ENCODE peak calls at places on chromosomes 6 and 20, in ten cellular contexts. One of them, this sample, is unnamed.

GRCh38 chr6:71310261-71310660 is 21.6 kb downstream of the OGFRL1 start:
- DNase-seq in stomach: no peak
- DNase-seq in suprapubic skin: no peak
- DNase-seq in cardiac muscle cell: no peak
- DNase-seq in ovary: no peak
- DNase-seq in H9: no peak
- DNase-seq in A549: no peak
- DNase-seq in pancreas: no peak
- DNase-seq in psoas muscle: no peak
- DNase-seq in IMR-90: no peak
- DNase-seq in this sample: no peak

GRCh38 chr6:125041740-125042459 is 79.7 kb downstream of the RNF217 start:
- DNase-seq in stomach: no peak
- DNase-seq in suprapubic skin: no peak
- DNase-seq in cardiac muscle cell: peak; percentile 54
- DNase-seq in ovary: no peak
- DNase-seq in H9: no peak
- DNase-seq in A549: no peak
- DNase-seq in pancreas: no peak
- DNase-seq in psoas muscle: no peak
- DNase-seq in IMR-90: peak; percentile 83
- DNase-seq in this sample: peak; percentile 74

GRCh38 chr20:52497731-52498130 is 306.2 kb upstream of the ZFP64 start:
- DNase-seq in stomach: no peak
- DNase-seq in suprapubic skin: no peak
- DNase-seq in cardiac muscle cell: no peak
- DNase-seq in ovary: no peak
- DNase-seq in H9: no peak
- DNase-seq in A549: no peak
- DNase-seq in pancreas: no peak
- DNase-seq in psoas muscle: no peak
- DNase-seq in IMR-90: peak; percentile 66
- DNase-seq in this sample: no peak

GRCh38 chr6:158028876-158029275 is 47.2 kb downstream of the SYNJ2 start:
- DNase-seq in stomach: no peak
- DNase-seq in suprapubic skin: no peak
- DNase-seq in cardiac muscle cell: no peak
- DNase-seq in ovary: no peak
- DNase-seq in H9: no peak
- DNase-seq in A549: no peak
- DNase-seq in pancreas: no peak
- DNase-seq in psoas muscle: no peak
- DNase-seq in IMR-90: no peak
- DNase-seq in this sample: no peak

GRCh38 chr20:43040427-43040826 is 149.3 kb downstream of the PTPRT start:
- DNase-seq in stomach: no peak
- DNase-seq in suprapubic skin: no peak
- DNase-seq in cardiac muscle cell: peak; percentile 89
- DNase-seq in ovary: no peak
- DNase-seq in H9: peak; percentile 67
- DNase-seq in A549: no peak
- DNase-seq in pancreas: no peak
- DNase-seq in psoas muscle: no peak
- DNase-seq in IMR-90: no peak
- DNase-seq in this sample: peak; percentile 43

GRCh38 chr6:116547358-116547757 is 1.9 kb upstream of the TRAPPC3L start:
- DNase-seq in stomach: no peak
- DNase-seq in suprapubic skin: no peak
- DNase-seq in cardiac muscle cell: no peak
- DNase-seq in ovary: no peak
- DNase-seq in H9: no peak
- DNase-seq in A549: no peak
- DNase-seq in pancreas: no peak
- DNase-seq in psoas muscle: no peak
- DNase-seq in IMR-90: no peak
- DNase-seq in this sample: no peak

GRCh38 chr6:90835584-90836212 is 248.8 kb upstream of the MAP3K7 start:
- DNase-seq in stomach: peak; percentile 77
- DNase-seq in suprapubic skin: no peak
- DNase-seq in cardiac muscle cell: no peak
- DNase-seq in ovary: no peak
- DNase-seq in H9: no peak
- DNase-seq in A549: no peak
- DNase-seq in pancreas: peak; percentile 79
- DNase-seq in psoas muscle: no peak
- DNase-seq in IMR-90: no peak
- DNase-seq in this sample: no peak

GRCh38 chr6:11495565-11496145 is 41.9 kb upstream of the TMEM170B start:
- DNase-seq in stomach: no peak
- DNase-seq in suprapubic skin: no peak
- DNase-seq in cardiac muscle cell: no peak
- DNase-seq in ovary: no peak
- DNase-seq in H9: no peak
- DNase-seq in A549: no peak
- DNase-seq in pancreas: no peak
- DNase-seq in psoas muscle: no peak
- DNase-seq in IMR-90: no peak
- DNase-seq in this sample: no peak

GRCh38 chr6:54579011-54579410 is 267.6 kb upstream of the FAM83B start:
- DNase-seq in stomach: no peak
- DNase-seq in suprapubic skin: no peak
- DNase-seq in cardiac muscle cell: no peak
- DNase-seq in ovary: no peak
- DNase-seq in H9: no peak
- DNase-seq in A549: no peak
- DNase-seq in pancreas: no peak
- DNase-seq in psoas muscle: no peak
- DNase-seq in IMR-90: no peak
- DNase-seq in this sample: no peak

GRCh38 chr20:52974155-52974554 is 2.0 kb downstream of the TSHZ2 start:
- DNase-seq in stomach: no peak
- DNase-seq in suprapubic skin: no peak
- DNase-seq in cardiac muscle cell: no peak
- DNase-seq in ovary: no peak
- DNase-seq in H9: no peak
- DNase-seq in A549: no peak
- DNase-seq in pancreas: no peak
- DNase-seq in psoas muscle: no peak
- DNase-seq in IMR-90: no peak
- DNase-seq in this sample: no peak

DNA sequence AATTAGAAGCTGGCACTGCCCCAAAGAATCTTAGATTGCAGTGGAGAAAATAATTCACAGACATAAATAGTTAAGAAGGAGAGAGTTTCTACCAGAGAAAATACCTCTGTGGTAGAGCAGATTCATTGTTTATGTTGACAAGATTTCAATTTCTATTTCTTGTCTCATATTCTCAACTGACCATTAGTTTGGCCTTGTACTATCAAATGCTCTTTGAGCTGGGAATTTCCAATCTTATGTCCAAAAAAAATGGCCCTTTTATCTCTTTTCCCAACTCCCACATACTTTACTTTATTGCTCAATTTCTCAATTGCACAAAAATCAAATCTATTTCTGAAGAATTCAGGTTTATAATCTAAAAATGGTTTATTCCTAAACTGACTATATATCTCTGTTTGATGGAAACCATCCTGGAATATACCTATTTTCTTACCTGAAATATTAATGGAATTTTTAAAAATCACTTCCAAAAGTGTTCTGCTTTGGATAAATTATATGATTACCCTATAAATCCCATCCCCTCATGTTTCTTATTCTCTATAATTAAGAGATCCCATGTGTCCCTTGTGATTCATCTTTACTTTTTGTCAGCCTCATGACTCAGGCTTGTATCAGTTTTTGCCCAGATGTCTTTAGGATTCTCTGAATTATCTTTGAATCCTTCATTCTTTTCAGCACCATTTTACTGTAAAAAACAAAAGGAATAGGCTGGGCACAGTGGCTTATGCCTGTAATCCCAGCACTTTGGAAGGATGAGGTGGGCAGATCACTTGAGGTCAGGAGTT is 804.3 kb upstream of the CITED2 start:
- DNase-seq in stomach: no peak
- DNase-seq in suprapubic skin: no peak
- DNase-seq in cardiac muscle cell: no peak
- DNase-seq in ovary: no peak
- DNase-seq in H9: no peak
- DNase-seq in A549: no peak
- DNase-seq in pancreas: no peak
- DNase-seq in psoas muscle: no peak
- DNase-seq in IMR-90: peak; percentile 81
- DNase-seq in this sample: peak; percentile 24
- H3K27ac ChIP-seq in stomach: no peak overlapping the region
- H3K27ac ChIP-seq in suprapubic skin: no peak overlapping the region
- H3K27ac ChIP-seq in cardiac muscle cell: no peak overlapping the region
- H3K27ac ChIP-seq in ovary: no peak overlapping the region
- H3K27ac ChIP-seq in H9: no peak overlapping the region
- H3K27ac ChIP-seq in A549: peak overlapping the region; percentile 25
- H3K27ac ChIP-seq in pancreas: no peak overlapping the region
- H3K27ac ChIP-seq in psoas muscle: no peak overlapping the region
- H3K27ac ChIP-seq in IMR-90: peak overlapping the region; percentile 49
- H3K27ac ChIP-seq in this sample: no peak overlapping the region

GRCh38 chr6:149821492-149821891 is 42.7 kb downstream of the LRP11 start:
- DNase-seq in stomach: no peak
- DNase-seq in suprapubic skin: no peak
- DNase-seq in cardiac muscle cell: no peak
- DNase-seq in ovary: no peak
- DNase-seq in H9: no peak
- DNase-seq in A549: no peak
- DNase-seq in pancreas: no peak
- DNase-seq in psoas muscle: no peak
- DNase-seq in IMR-90: no peak
- DNase-seq in this sample: no peak

GRCh38 chr6:149820506-149820905 is 43.7 kb downstream of the LRP11 start:
- DNase-seq in stomach: no peak
- DNase-seq in suprapubic skin: no peak
- DNase-seq in cardiac muscle cell: no peak
- DNase-seq in ovary: no peak
- DNase-seq in H9: no peak
- DNase-seq in A549: no peak
- DNase-seq in pancreas: no peak
- DNase-seq in psoas muscle: no peak
- DNase-seq in IMR-90: no peak
- DNase-seq in this sample: no peak

DNA sequence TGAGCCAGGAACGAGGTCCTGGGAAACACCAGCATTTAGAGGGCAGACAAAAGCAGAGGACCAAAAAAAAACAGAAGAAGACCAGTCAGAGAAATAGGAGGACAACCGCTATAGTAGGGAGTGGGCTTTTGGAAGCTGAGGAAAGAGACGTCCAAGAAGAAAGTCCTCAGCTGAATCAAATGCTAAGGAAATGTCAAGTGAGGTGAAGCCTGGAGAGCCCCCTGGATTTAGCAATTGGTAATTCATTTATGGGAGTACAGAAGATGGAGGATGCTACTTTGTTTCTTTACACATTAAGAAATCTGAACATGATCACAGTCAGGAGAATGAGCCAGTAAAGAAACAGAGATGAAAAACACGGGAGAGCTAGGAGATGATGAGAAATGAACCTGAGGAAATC is 41.1 kb downstream of the LRP11 start:
- DNase-seq in stomach: no peak
- DNase-seq in suprapubic skin: no peak
- DNase-seq in cardiac muscle cell: no peak
- DNase-seq in ovary: no peak
- DNase-seq in H9: no peak
- DNase-seq in A549: no peak
- DNase-seq in pancreas: no peak
- DNase-seq in psoas muscle: no peak
- DNase-seq in IMR-90: no peak
- DNase-seq in this sample: no peak
- TF ChIP-seq CTCF in stomach: no peak
- TF ChIP-seq CTCF in suprapubic skin: no peak
- TF ChIP-seq CTCF in cardiac muscle cell: no peak
- TF ChIP-seq CTCF in ovary: no peak
- TF ChIP-seq CTCF in H9: no peak
- TF ChIP-seq CTCF in A549: no peak
- TF ChIP-seq CTCF in pancreas: no peak
- TF ChIP-seq CTCF in psoas muscle: no peak
- TF ChIP-seq CTCF in IMR-90: no peak
- TF ChIP-seq CTCF in this sample: no peak

GRCh38 chr6:1136856-1137255 is 175.0 kb upstream of the FOXQ1 start:
- DNase-seq in stomach: no peak
- DNase-seq in suprapubic skin: no peak
- DNase-seq in cardiac muscle cell: no peak
- DNase-seq in ovary: no peak
- DNase-seq in H9: no peak
- DNase-seq in A549: no peak
- DNase-seq in pancreas: no peak
- DNase-seq in psoas muscle: no peak
- DNase-seq in IMR-90: no peak
- DNase-seq in this sample: no peak
- H3K27ac ChIP-seq in stomach: no peak overlapping the region
- H3K27ac ChIP-seq in suprapubic skin: peak overlapping the region; percentile 82
- H3K27ac ChIP-seq in cardiac muscle cell: no peak overlapping the region
- H3K27ac ChIP-seq in ovary: no peak overlapping the region
- H3K27ac ChIP-seq in H9: no peak overlapping the region
- H3K27ac ChIP-seq in A549: no peak overlapping the region
- H3K27ac ChIP-seq in pancreas: no peak overlapping the region
- H3K27ac ChIP-seq in psoas muscle: no peak overlapping the region
- H3K27ac ChIP-seq in IMR-90: no peak overlapping the region
- H3K27ac ChIP-seq in this sample: peak overlapping the region; percentile 70

GRCh38 chr20:47148059-47148458 is 208.4 kb downstream of the ZMYND8 start:
- DNase-seq in stomach: no peak
- DNase-seq in suprapubic skin: no peak
- DNase-seq in cardiac muscle cell: no peak
- DNase-seq in ovary: no peak
- DNase-seq in H9: no peak
- DNase-seq in A549: no peak
- DNase-seq in pancreas: no peak
- DNase-seq in psoas muscle: no peak
- DNase-seq in IMR-90: no peak
- DNase-seq in this sample: no peak

GRCh38 chr20:47149939-47150338 is 206.6 kb downstream of the ZMYND8 start:
- DNase-seq in stomach: no peak
- DNase-seq in suprapubic skin: no peak
- DNase-seq in cardiac muscle cell: no peak
- DNase-seq in ovary: no peak
- DNase-seq in H9: no peak
- DNase-seq in A549: no peak
- DNase-seq in pancreas: no peak
- DNase-seq in psoas muscle: no peak
- DNase-seq in IMR-90: no peak
- DNase-seq in this sample: no peak

GRCh38 chr20:47154089-47154488 is 202.4 kb downstream of the ZMYND8 start:
- DNase-seq in stomach: no peak
- DNase-seq in suprapubic skin: no peak
- DNase-seq in cardiac muscle cell: no peak
- DNase-seq in ovary: no peak
- DNase-seq in H9: no peak
- DNase-seq in A549: no peak
- DNase-seq in pancreas: no peak
- DNase-seq in psoas muscle: no peak
- DNase-seq in IMR-90: no peak
- DNase-seq in this sample: no peak

GRCh38 chr20:47152078-47152477 is 204.4 kb downstream of the ZMYND8 start:
- DNase-seq in stomach: no peak
- DNase-seq in suprapubic skin: no peak
- DNase-seq in cardiac muscle cell: no peak
- DNase-seq in ovary: no peak
- DNase-seq in H9: no peak
- DNase-seq in A549: no peak
- DNase-seq in pancreas: no peak
- DNase-seq in psoas muscle: no peak
- DNase-seq in IMR-90: no peak
- DNase-seq in this sample: no peak

GRCh38 chr20:47150403-47151152 is 205.9 kb downstream of the ZMYND8 start:
- DNase-seq in stomach: peak; percentile 64
- DNase-seq in suprapubic skin: no peak
- DNase-seq in cardiac muscle cell: peak; percentile 80
- DNase-seq in ovary: no peak
- DNase-seq in H9: peak; percentile 91
- DNase-seq in A549: peak; percentile 72
- DNase-seq in pancreas: peak; percentile 9
- DNase-seq in psoas muscle: peak; percentile 61
- DNase-seq in IMR-90: peak; percentile 73
- DNase-seq in this sample: peak; percentile 84
- TF ChIP-seq CTCF in stomach: peak; percentile 19
- TF ChIP-seq CTCF in suprapubic skin: peak; percentile 43
- TF ChIP-seq CTCF in cardiac muscle cell: peak; percentile 80
- TF ChIP-seq CTCF in ovary: no peak
- TF ChIP-seq CTCF in H9: peak; percentile 90
- TF ChIP-seq CTCF in A549: peak; percentile 66
- TF ChIP-seq CTCF in pancreas: no peak
- TF ChIP-seq CTCF in psoas muscle: peak; percentile 27
- TF ChIP-seq CTCF in IMR-90: peak; percentile 81
- TF ChIP-seq CTCF in this sample: no peak

This sample was measured in RWPE1.